ENCODE peak calls at places on chromosomes 2 and 18, in eight cellular contexts. N is lower lobe of right lung; Q is CD8-positive, alpha-beta T cell; R is RWPE1; Y is kidney; W is endothelial cell of umbilical vein; K is astrocyte; Z is fibroblast of lung. U is an unnamed sample.

GRCh38 chr2:69304685-69305084 is 82.3 kb downstream of the GFPT1 start:
- DNase-seq in N (no peak), Q (no peak), R (no peak), Y (no peak), W (no peak), K (no peak), Z (no peak), U (no peak)

GRCh38 chr2:157900684-157901083 is 24.6 kb upstream of the ACVR1 start:
- DNase-seq in N (no peak), Q (no peak), R (no peak), Y (no peak), W (no peak), K (no peak), Z (no peak), U (no peak)

GRCh38 chr18:77622009-77622692 is 372.5 kb downstream of the GALR1 start:
- DNase-seq in N (no peak), Q (no peak), R (no peak), Y (no peak), W (no peak), K (no peak), Z (no peak), U (no peak)

GRCh38 chr2:13725945-13726344 is 906.6 kb upstream of the LRATD1 start:
- DNase-seq in N (no peak), Q (no peak), R (no peak), Y (no peak), W (no peak), K (no peak), Z (no peak), U (no peak)

GRCh38 chr2:45052388-45052928 is 43.2 kb upstream of the SIX2 start:
- DNase-seq in N (no peak), Q (no peak), R (no peak), Y (no peak), W (no peak), K (no peak), Z (no peak), U (no peak)

GRCh38 chr2:117786520-117786919 is 28.0 kb upstream of the DDX18 start:
- DNase-seq in N (no peak), Q (no peak), R (no peak), Y (no peak), W (no peak), K (no peak), Z (no peak), U (no peak)

GRCh38 chr18:76801567-76802505 is 20.5 kb upstream of the ZNF236 start:
- DNase-seq in N (peak), Q (no peak), R (peak), Y (peak), W (peak), K (no peak), Z (peak), U (no peak)

GRCh38 chr2:54904836-54905235 is 145.4 kb downstream of the RTN4 start:
- DNase-seq in N (no peak), Q (no peak), R (peak), Y (no peak), W (no peak), K (no peak), Z (no peak), U (no peak)

GRCh38 chr2:134131681-134132486 is 122.0 kb upstream of the MGAT5 start:
- DNase-seq in N (no peak), Q (no peak), R (peak), Y (no peak), W (no peak), K (no peak), Z (no peak), U (no peak)

GRCh38 chr2:177972782-177973181 is 99.8 kb downstream of the PDE11A start:
- DNase-seq in N (no peak), Q (no peak), R (no peak), Y (no peak), W (no peak), K (no peak), Z (no peak), U (no peak)

GRCh38 chr2:227748079-227748478 is 2.4 kb downstream of the SCYGR8 start:
- DNase-seq in N (no peak), Q (no peak), R (no peak), Y (no peak), W (peak), K (no peak), Z (no peak), U (no peak)

DNA sequence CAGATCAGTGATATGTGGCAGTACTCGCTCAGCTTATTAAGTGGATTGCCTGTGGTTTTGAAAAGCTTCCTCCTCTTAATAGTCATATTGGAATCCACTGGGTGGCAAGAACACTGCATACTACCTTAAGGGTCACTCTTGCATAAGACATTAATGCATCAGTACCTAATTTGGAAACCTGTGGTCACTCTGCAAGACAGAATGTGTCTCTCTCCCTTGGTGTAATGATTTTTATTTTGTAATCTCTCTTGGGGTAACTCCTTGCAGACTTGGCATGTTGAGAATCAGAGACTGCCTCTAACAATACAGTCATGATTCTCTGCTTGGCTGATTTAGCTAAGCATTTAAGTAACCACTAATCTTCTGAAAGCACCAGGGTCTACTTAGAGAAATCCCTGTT is 33.0 kb upstream of the IER3IP1 start:
- DNase-seq in N (no peak), Q (no peak), R (no peak), Y (no peak), W (no peak), K (no peak), Z (peak), U (no peak)
- H3K27ac ChIP-seq in N (no peak), Q (no peak), R (no peak), Y (no peak), W (no peak), K (no peak), Z (no peak), U (no peak)

GRCh38 chr18:34529358-34530335 is 180.5 kb upstream of the DTNA start:
- DNase-seq in N (no peak), Q (no peak), R (no peak), Y (no peak), W (no peak), K (no peak), Z (no peak), U (no peak)

GRCh38 chr18:34531110-34531509 is 179.0 kb upstream of the DTNA start:
- DNase-seq in N (no peak), Q (no peak), R (no peak), Y (no peak), W (no peak), K (no peak), Z (no peak), U (no peak)

GRCh38 chr18:34522627-34523026 is 187.5 kb upstream of the DTNA start:
- DNase-seq in N (no peak), Q (no peak), R (no peak), Y (no peak), W (peak), K (no peak), Z (no peak), U (no peak)

GRCh38 chr18:34528177-34528576 is 181.9 kb upstream of the DTNA start:
- DNase-seq in N (no peak), Q (no peak), R (no peak), Y (no peak), W (peak), K (no peak), Z (no peak), U (no peak)
- TF ChIP-seq CTCF in N (no peak), Q (no peak), R (no peak), Y (no peak), W (no peak), K (no peak), Z (no peak), U (no peak)

DNA sequence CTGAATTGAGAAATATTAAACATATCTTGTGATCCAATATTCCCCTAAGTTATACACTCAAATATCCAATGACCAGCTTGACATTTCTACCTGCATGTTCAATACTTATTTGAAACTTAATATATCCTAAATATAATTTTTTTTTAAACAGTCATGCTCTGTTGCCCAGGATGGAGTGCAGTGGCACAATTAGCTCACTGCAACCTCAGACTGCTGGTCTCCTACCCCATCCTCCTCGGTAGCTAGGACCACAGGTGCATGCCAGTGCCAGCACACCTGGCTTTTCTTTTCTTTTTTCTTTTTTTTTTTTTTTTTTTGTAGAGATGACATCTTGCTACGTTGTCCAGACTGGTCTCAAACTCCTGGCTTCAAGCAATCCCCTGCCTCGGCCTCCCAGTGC is 4.2 kb downstream of the KYNU start:
- DNase-seq in N (no peak), Q (no peak), R (no peak), Y (no peak), W (no peak), K (no peak), Z (no peak), U (no peak)
- H3K27ac ChIP-seq in N (no peak), Q (no peak), R (no peak), Y (no peak), W (no peak), K (no peak), Z (no peak), U (no peak)

GRCh38 chr2:210203162-210203561 is 22.1 kb downstream of the ACADL start:
- DNase-seq in N (no peak), Q (no peak), R (no peak), Y (no peak), W (no peak), K (no peak), Z (no peak), U (no peak)

GRCh38 chr2:210195066-210195852 is 24.1 kb upstream of the KANSL1L start:
- DNase-seq in N (no peak), Q (no peak), R (peak), Y (no peak), W (peak), K (peak), Z (peak), U (no peak)

GRCh38 chr2:210199854-210200253 is 25.4 kb downstream of the ACADL start:
- DNase-seq in N (no peak), Q (no peak), R (no peak), Y (no peak), W (no peak), K (no peak), Z (no peak), U (no peak)

GRCh38 chr2:210198326-210198725 is 26.9 kb downstream of the ACADL start:
- DNase-seq in N (no peak), Q (no peak), R (peak), Y (no peak), W (peak), K (peak), Z (peak), U (no peak)

DNA sequence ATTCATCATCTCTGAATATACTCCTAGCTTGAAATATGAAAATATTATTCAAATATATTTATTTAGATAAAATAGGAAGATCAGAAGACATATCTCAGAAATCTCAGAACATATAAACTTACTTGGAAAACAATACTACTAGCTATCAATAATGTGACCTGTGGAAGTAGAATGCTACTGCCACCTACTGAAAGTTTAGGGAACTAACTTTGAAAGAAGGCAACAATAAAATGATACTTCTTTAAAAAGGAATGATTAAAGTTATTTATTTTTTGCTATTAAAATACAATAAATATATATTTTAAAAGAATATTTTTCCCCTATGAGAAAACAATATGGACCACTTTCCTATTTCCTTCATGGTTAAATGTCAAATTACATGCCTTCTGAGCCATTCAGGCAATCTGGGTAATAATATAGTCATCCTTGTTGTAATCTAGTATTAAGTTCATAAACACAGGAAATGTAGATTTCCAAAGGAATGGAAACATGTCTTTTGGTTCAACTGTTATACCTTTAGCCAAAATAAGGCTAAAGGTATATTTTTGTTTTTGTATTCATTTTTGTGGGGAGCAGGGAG is 26.0 kb downstream of the ACADL start:
- DNase-seq in N (no peak), Q (no peak), R (peak), Y (no peak), W (peak), K (peak), Z (peak), U (no peak)
- TF ChIP-seq CTCF in N (peak), Q (peak), R (peak), Y (peak), W (peak), K (peak), Z (peak), U (peak)

DNA sequence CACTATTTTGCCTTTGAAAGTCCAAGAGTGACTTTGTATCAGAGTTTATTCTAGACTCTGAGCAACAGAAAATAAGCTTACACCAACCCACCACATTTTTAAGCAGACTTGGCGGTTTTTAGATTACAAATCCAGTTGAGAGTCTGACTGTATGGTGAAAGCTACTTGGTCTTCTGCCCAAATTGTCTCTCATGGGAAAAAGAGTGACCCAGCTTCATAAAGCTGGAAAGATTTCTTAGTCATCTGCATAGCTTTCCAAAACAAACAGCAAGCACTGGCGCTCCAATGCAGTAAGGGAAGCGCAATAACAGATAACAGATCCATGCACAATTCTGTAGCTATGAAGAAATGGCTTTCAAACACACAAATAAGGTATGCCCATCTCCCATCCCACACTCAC is 7.1 kb downstream of the DSG1 start:
- DNase-seq in N (no peak), Q (no peak), R (no peak), Y (no peak), W (peak), K (peak), Z (peak), U (no peak)
- H3K27ac ChIP-seq in N (no peak), Q (no peak), R (no peak), Y (no peak), W (no peak), K (peak), Z (no peak), U (no peak)

GRCh38 chr2:238415036-238415764 is 11.5 kb upstream of the ASB1 start:
- DNase-seq in N (no peak), Q (no peak), R (no peak), Y (no peak), W (no peak), K (no peak), Z (no peak), U (no peak)
- TF ChIP-seq CTCF in N (no peak), Q (no peak), R (no peak), Y (no peak), W (no peak), K (no peak), Z (no peak), U (no peak)

DNA sequence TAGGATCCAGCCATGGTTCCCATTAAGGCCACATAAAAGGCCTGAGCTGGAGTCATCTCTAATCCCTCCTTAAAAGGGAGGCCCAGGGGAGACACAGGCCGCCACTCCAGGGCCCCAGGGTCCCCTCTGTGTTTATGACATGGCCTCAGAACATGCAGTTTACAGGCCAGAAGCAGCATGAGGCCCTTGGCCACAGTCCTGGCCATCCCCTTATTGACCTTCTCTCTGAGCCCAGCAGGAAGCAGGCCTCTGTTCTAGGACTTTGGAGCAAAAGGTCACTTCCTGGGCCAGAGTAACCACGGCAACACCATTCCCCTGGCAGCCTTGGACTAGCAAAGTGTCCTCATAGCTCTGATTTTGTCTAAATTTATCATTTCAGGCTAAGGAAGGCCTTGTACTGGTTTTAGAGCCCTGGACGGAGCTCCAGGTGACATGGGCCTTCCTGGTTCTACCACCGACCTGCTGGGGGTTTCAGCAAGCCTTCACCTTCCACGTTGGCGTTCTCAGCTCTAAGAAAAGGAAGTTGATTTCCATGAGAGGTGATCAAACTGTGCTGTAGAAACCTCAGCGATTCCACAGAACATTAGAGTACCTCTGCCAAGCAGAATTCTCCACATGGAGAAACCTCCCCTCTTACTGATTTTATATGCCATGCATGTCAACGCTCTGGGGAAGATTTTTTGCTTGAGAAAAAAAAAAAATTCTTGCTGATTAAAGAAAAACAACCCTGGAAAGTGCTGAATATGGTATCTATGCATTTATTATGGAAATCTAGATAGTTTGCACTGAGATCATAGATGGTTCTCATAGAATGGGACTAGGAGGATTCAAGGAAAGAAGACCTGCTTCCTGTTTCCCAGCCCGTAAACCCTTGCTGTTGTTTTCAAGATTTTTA is 53.7 kb downstream of the HS1BP3 start:
- DNase-seq in N (peak), Q (no peak), R (no peak), Y (peak), W (peak), K (no peak), Z (no peak), U (no peak)
- H3K27ac ChIP-seq in N (peak), Q (no peak), R (peak), Y (peak), W (peak), K (no peak), Z (peak), U (no peak)

GRCh38 chr2:238331916-238332315 is 11.6 kb downstream of the TRAF3IP1 start:
- DNase-seq in N (no peak), Q (no peak), R (no peak), Y (no peak), W (no peak), K (no peak), Z (no peak), U (no peak)
- TF ChIP-seq CTCF in N (no peak), Q (no peak), R (no peak), Y (no peak), W (no peak), K (no peak), Z (no peak), U (no peak)

U was measured in CD4-positive, alpha-beta T cell.